ENCODE peak calls at places on chromosomes 5 and 9, in five cellular contexts. Y is gastrocnemius medialis, C is SK-N-MC, M is left ventricle myocardium inferior, F is AG04449. O is an unnamed sample.

GRCh38 chr5:137126829-137127228 is 372.3 kb downstream of the SPOCK1 start:
- DNase-seq in Y (no peak), F (no peak), M (no peak), C (no peak), O (no peak)

GRCh38 chr5:102798103-102798502 is 43.0 kb downstream of the PAM start:
- DNase-seq in C (no peak), F (no peak), M (no peak), Y (no peak), O (no peak)

GRCh38 chr5:56761486-56761885 is 53.9 kb upstream of the MAP3K1 start:
- DNase-seq in C (no peak), Y (no peak), M (no peak), F (no peak), O (no peak)

GRCh38 chr9:90034071-90034470 is 429.3 kb downstream of the GADD45G start:
- DNase-seq in F (no peak), C (no peak), Y (no peak), M (no peak), O (no peak)

GRCh38 chr5:13860176-13860575 is 84.3 kb downstream of the DNAH5 start:
- DNase-seq in C (no peak), M (no peak), F (no peak), Y (no peak), O (no peak)

GRCh38 chr5:13976867-13977479 is 32.5 kb upstream of the DNAH5 start:
- DNase-seq in M (no peak), F (no peak), Y (no peak), C (peak), O (peak)

GRCh38 chr5:180289433-180289832 is 2.5 kb downstream of the MAPK9 start:
- DNase-seq in F (no peak), C (no peak), Y (no peak), M (no peak), O (no peak)

GRCh38 chr5:61969761-61970160 is 336.2 kb upstream of the KIF2A start:
- DNase-seq in F (no peak), M (no peak), Y (no peak), C (no peak), O (no peak)

GRCh38 chr9:78918976-78919375 is 622.1 kb downstream of the PSAT1 start:
- DNase-seq in C (no peak), Y (no peak), F (no peak), M (no peak), O (no peak)

GRCh38 chr5:80928073-80928472 is 32.1 kb upstream of the RASGRF2 start:
- DNase-seq in Y (no peak), F (no peak), M (no peak), C (no peak), O (no peak)

GRCh38 chr5:80925940-80926339 is 34.2 kb upstream of the RASGRF2 start:
- DNase-seq in C (no peak), M (no peak), F (no peak), Y (no peak), O (no peak)

GRCh38 chr5:80926536-80926935 is 33.6 kb upstream of the RASGRF2 start:
- DNase-seq in Y (no peak), F (no peak), C (no peak), M (no peak), O (no peak)

GRCh38 chr5:80930940-80931339 is 29.2 kb upstream of the RASGRF2 start:
- DNase-seq in F (no peak), C (no peak), M (no peak), Y (no peak), O (no peak)

DNA sequence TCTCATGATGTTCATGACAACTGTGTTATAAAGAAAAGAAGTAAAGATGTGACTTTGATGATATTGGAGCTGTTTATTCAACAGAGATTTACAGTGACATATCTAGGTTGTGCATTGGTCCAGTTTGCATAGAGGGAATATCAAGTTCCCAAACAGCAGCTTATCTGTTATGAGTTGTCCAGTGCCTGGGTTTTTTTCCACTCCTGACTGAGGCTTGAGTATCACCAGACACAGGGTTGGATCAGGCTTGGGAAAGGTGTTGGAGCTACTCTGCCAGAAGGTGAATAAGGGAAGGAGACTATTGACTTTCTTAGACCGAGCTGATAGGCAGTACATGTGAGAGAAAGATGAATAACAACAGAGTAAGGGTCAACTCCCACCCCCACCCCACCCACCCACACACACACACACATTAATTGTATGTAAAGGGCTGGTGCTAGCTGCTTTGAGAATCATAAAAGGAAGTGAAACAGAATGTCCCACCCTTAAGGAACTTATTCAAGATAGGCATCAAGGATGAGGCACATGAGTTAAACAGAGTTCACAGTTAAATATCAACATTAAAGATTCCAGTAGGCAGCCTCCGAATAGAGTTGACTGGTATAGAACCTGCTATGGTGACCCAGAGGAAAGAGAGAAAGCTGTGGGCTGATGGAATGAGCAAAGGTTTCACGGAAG is 33.0 kb upstream of the RASGRF2 start:
- DNase-seq in M (no peak), C (no peak), F (no peak), Y (no peak), O (no peak)
- H3K4me3 ChIP-seq in M (no peak), C (no peak), F (no peak), Y (no peak), O (no peak)

DNA sequence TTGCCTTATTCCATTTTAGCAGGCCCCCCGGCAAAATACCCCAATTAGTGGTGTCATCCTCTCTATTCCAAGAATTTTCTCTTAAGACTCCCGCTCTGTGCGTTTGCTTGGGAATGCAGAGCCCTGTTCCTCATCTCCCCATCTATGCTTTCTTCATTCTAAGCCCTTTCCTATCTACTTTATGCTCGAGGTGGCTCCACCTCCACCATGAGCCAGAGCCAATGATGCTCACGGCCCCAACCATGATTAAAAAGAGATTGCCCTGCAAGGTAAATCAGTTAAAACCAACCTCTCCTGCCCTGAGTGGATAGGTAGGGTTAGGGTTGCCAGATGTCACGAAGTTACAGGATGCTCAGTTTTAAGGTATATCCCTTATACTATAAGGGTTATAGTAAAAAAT is 677 bp upstream of the TXNDC15 start:
- DNase-seq in Y (no peak), M (no peak), F (no peak), C (no peak), O (no peak)
- H3K4me3 ChIP-seq in Y (peak), M (peak), F (no peak), C (peak), O (peak)

GRCh38 chr9:35342221-35342620 is 147.7 kb upstream of the RUSC2 start:
- DNase-seq in C (no peak), M (no peak), Y (no peak), F (no peak), O (no peak)
- H3K4me3 ChIP-seq in C (peak), M (peak), Y (peak), F (peak), O (no peak)

GRCh38 chr5:55597014-55597981 is 62.5 kb upstream of the PLPP1 start:
- DNase-seq in F (no peak), C (no peak), M (peak), Y (peak), O (no peak)

GRCh38 chr5:55599148-55600050 is 64.6 kb upstream of the PLPP1 start:
- DNase-seq in Y (no peak), F (no peak), C (no peak), M (no peak), O (no peak)

GRCh38 chr5:55600536-55601208 is 65.9 kb upstream of the PLPP1 start:
- DNase-seq in Y (no peak), F (no peak), C (no peak), M (no peak), O (peak)

GRCh38 chr5:55601209-55601618 is 66.5 kb upstream of the PLPP1 start:
- DNase-seq in Y (peak), F (no peak), C (no peak), M (peak), O (peak)

DNA sequence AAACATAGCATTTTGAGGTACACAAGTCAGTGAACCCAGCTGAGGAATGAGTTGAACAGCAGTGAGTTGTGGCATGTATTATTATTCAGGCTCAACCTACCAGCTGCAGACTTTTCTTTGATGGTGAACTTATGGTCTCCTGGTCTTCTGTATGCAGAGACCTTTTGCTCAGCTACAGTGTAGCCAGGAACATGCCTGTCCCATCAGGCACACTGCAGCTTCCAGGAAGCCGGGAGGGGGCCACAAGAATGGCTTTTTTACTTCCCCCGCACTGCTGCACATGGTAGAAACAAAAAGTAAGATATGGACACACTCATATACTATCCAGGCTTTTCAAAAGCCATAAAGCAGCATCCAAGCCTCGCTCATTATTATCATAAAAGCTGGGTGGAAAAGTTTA is 65.3 kb upstream of the PLPP1 start:
- DNase-seq in F (no peak), Y (no peak), C (no peak), M (no peak), O (no peak)
- H3K4me3 ChIP-seq in F (no peak), Y (peak), C (no peak), M (peak), O (no peak)

GRCh38 chr5:134551891-134552290 is 26.4 kb downstream of the JADE2 start:
- DNase-seq in M (no peak), F (no peak), C (no peak), Y (no peak), O (no peak)
- H3K4me3 ChIP-seq in M (no peak), F (no peak), C (no peak), Y (no peak), O (no peak)

GRCh38 chr5:141039517-141039916 is 11.7 kb upstream of the PCDHB1 start:
- DNase-seq in M (no peak), F (no peak), Y (no peak), C (peak), O (no peak)
- H3K4me3 ChIP-seq in M (no peak), F (no peak), Y (no peak), C (peak), O (no peak)

GRCh38 chr5:36301858-36302603 is at the start of gene RANBP3L:
- DNase-seq in F (peak), M (no peak), C (no peak), Y (no peak), O (no peak)
- H3K4me3 ChIP-seq in F (no peak), M (peak), C (peak), Y (peak), O (no peak)